ENCODE peak calls at places on chromosomes 2 and 18, in five cellular contexts. L, Y, X, Z and O are unnamed samples.

GRCh38 chr18:51438797-51439350 is 241.4 kb upstream of the MEX3C start:
- DNase-seq in L (no peak), Y (no peak), X (no peak), Z (no peak), O (peak; percentile 15)

GRCh38 chr2:148459300-148459891 is 185.2 kb upstream of the EPC2 start:
- DNase-seq in L (no peak), Y (peak; percentile 33), X (no peak), Z (no peak), O (no peak)

GRCh38 chr2:66017763-66018162 is 417.2 kb upstream of the MEIS1 start:
- DNase-seq in L (no peak), Y (no peak), X (no peak), Z (no peak), O (no peak)

GRCh38 chr2:161381581-161381980 is 34.5 kb upstream of the TBR1 start:
- DNase-seq in L (no peak), Y (no peak), X (no peak), Z (no peak), O (no peak)

GRCh38 chr2:217611626-217612127 is 391.1 kb downstream of the TNS1 start:
- DNase-seq in L (no peak), Y (peak; percentile 5), X (no peak), Z (no peak), O (no peak)

GRCh38 chr18:13629841-13630747 is 96.3 kb downstream of the FAM210A start:
- DNase-seq in L (peak; percentile 56), Y (peak; percentile 50), X (peak; percentile 67), Z (peak; percentile 52), O (peak; percentile 79)

GRCh38 chr18:77392323-77392722 is 142.7 kb downstream of the GALR1 start:
- DNase-seq in L (no peak), Y (no peak), X (no peak), Z (no peak), O (no peak)

GRCh38 chr2:233794128-233794658 is 16.1 kb downstream of the MROH2A start:
- DNase-seq in L (no peak), Y (no peak), X (no peak), Z (no peak), O (no peak)

GRCh38 chr18:77015176-77015575 is 117.4 kb downstream of the MBP start:
- DNase-seq in L (no peak), Y (no peak), X (no peak), Z (no peak), O (no peak)

GRCh38 chr2:216539791-216540241 is 41.2 kb downstream of the RPL37A start:
- DNase-seq in L (no peak), Y (peak; percentile 49), X (no peak), Z (no peak), O (peak; percentile 56)

GRCh38 chr2:96906719-96907404 is 37.0 kb upstream of the SEMA4C start:
- DNase-seq in L (no peak), Y (no peak), X (no peak), Z (peak; percentile 44), O (no peak)

GRCh38 chr2:96903318-96903717 is 33.4 kb upstream of the SEMA4C start:
- DNase-seq in L (no peak), Y (no peak), X (no peak), Z (no peak), O (no peak)

GRCh38 chr2:96909651-96910050 is 39.8 kb upstream of the SEMA4C start:
- DNase-seq in L (no peak), Y (no peak), X (no peak), Z (no peak), O (no peak)

GRCh38 chr2:96903809-96904208 is 33.9 kb upstream of the SEMA4C start:
- DNase-seq in L (no peak), Y (no peak), X (no peak), Z (no peak), O (no peak)

DNA sequence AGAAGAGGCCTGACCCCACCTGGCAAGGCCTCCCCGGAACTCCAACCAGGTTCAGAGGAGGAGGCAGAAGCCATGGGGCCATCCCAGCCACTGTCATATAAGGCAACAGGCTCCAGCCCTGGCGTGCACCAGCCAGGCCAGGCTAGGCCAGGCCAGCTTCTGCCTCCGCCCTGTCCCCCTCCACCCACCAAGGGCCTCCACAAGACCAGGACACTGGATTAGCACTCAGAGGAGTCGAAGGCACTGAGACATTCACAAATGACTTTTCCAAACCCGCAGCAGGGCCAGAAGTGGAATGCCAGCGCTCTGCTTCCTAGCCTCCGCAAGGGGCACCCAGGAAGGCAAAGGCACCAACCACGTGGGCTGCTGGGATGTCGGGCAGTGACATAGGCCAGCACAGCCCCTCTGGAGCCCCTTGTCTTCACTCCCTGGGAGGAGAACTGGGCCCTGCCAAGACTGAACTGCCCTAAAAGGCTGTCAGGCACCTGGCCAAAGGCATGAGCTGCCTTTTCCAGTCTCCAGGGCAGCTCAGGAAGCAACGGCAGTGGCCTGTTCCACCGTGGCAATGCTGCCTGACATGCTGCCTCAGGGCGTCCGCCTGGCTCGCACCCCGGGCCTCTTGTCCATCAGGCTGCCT is 37.6 kb upstream of the SEMA4C start:
- DNase-seq in L (no peak), Y (peak; percentile 24), X (no peak), Z (peak; percentile 55), O (no peak)
- H3K4me3 ChIP-seq in L (no peak overlapping the region), Y (no peak overlapping the region), X (peak overlapping the region; percentile 13), Z (no peak overlapping the region), O (no peak overlapping the region)

DNA sequence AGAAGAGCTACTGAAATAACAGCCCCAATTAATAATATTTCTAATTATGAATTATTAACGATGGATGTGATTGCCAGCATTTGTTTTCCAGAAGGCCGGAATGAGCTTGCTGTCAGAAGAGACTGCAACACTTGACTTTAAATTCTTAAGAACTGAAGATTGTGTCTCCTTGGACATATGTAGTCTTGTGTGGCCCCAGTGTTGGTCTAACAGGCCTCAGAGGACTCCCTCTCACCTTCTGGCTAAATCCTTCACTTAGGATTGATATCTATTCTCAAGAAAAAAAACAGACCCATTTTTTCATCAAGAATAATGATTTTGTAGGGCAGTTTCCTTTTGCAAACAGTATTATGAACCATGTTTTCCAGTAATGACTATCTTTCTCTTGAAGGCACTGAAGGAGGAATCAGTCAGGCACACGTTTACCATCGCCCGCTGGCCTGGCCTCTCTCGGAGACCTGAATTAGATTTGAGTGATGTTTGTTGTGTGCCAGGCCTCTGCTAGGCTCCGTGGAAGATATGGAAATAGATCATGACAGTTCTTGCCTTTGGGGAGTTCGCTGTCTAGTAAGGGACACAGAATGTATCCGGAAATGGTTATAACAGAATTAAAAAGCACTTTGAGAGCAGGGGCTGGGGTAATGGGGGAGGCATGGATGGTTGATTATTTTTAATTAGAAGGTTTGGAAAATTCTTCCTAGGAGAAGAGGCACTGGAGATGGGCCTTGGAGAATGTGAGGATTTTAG is 258.0 kb downstream of the MYCN start:
- DNase-seq in L (no peak), Y (no peak), X (no peak), Z (no peak), O (no peak)
- TF ChIP-seq CTCF in L (no peak), Y (no peak), X (no peak), Z (no peak), O (no peak)

DNA sequence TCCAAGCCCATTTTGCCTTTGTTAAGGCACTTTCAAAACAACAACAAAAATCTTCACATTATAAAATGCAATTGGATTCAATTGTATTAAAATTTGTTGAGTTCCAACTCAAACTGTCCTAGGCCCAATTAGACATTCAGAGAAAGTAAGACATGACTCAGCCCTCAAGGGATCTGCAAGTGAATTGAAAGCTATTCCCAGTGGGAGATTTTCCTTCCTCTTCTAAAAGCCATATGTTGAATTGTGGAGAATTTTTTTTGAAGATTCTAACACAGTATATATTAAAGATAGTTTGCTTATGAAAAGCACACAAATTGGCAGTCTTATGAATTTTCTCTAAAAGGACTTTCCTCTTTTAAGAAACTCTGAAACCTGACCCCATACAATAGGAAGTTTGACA is 268.0 kb upstream of the PARD3B start:
- DNase-seq in L (no peak), Y (no peak), X (no peak), Z (no peak), O (no peak)
- H3K4me3 ChIP-seq in L (no peak overlapping the region), Y (no peak overlapping the region), X (no peak overlapping the region), Z (no peak overlapping the region), O (no peak overlapping the region)

DNA sequence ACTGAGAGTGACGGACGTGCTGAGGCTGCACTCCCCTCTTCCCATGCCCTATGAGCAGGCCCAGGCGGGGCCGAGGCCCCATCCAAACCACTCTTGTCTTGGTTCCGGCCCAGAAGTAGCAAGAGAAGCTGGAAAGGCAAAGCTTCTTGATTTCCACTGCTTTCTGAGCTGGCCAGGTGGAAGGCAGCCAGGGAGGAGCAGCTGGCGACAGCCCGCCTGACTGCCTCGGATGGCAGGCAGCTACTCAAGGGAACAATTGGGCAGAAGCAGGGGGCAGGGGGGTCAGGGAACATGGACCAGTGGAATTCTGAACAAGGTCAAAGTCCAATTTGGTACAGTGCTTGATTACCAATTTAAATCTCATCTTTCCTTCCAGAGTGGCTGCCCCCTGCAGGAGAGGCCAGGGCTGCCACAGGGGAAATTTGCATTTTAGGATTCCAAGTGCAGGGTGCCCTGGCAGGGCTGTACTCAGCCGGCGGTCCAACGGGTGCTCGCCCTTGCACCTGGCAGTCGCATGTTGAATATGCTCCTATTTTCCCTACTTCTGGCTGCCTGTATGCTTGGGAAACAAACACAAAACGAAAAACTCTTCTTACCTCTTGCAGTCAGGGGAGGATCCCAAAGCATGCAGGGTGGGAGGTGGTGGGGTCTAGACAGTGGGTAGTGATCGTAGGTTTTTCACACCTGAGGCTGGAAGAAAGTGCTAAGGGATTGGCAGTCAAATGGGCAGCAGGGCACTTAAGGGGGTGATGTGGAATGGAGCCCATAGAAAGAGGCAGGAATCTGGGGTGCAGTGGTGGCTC is 67.3 kb downstream of the LIPG start:
- DNase-seq in L (no peak), Y (no peak), X (peak; percentile 28), Z (no peak), O (no peak)
- TF ChIP-seq CTCF in L (peak; percentile 14), Y (peak; percentile 11), X (peak; percentile 38), Z (peak; percentile 37), O (peak; percentile 13)

DNA sequence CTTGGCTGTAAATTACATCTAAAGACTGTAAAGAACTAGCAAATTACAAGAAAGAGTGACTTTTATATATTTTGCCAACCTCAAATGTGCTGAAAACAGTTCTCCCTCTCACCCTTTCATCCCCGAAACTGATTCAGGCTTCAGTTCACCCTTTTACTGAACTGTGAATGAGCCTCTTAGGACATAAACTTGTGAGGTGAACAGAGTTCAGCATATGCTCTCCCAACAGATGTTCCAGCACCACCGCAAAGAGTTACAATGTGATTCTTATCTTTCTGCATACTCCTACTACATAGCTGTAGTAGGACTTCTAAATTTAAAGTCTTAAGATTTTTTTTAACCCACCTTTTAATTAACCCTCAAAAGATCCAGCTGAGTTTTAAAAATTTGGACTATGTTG is 1.2 kb upstream of the ZCCHC2 start:
- DNase-seq in L (peak; percentile 39), Y (no peak), X (peak; percentile 56), Z (no peak), O (no peak)
- H3K4me3 ChIP-seq in L (no peak overlapping the region), Y (no peak overlapping the region), X (peak overlapping the region; percentile 96), Z (peak overlapping the region; percentile 79), O (peak overlapping the region; percentile 91)